ENCODE peak calls at places on chromosomes 4 and X, in eight cellular contexts. One of them, this sample, is unnamed.

GRCh38 chr4:57020467-57021101 is 41.9 kb downstream of the POLR2B start:
- DNase-seq in aorta: no peak
- DNase-seq in coronary artery: no peak
- DNase-seq in lower leg skin: no peak
- DNase-seq in anterior cingulate cortex: no peak
- DNase-seq in activated CD8-positive, alpha-beta memory T cell treated with anti-CD3 and anti-CD28 coated beads, Interleukin-2, amount 50 U/mL, for 48 hours: no peak
- DNase-seq in pancreas: no peak
- DNase-seq in effector memory CD8-positive, alpha-beta T cell: no peak
- DNase-seq in this sample: no peak

GRCh38 chr4:83067058-83067639 is 32.2 kb downstream of the COPS4 start:
- DNase-seq in pancreas: no peak
- DNase-seq in effector memory CD8-positive, alpha-beta T cell: no peak
- DNase-seq in activated CD8-positive, alpha-beta memory T cell treated with anti-CD3 and anti-CD28 coated beads, Interleukin-2, amount 50 U/mL, for 48 hours: no peak
- DNase-seq in aorta: no peak
- DNase-seq in lower leg skin: no peak
- DNase-seq in anterior cingulate cortex: no peak
- DNase-seq in coronary artery: no peak
- DNase-seq in this sample: peak

GRCh38 chr4:6228158-6229067 is 28.1 kb upstream of the JAKMIP1 start:
- DNase-seq in pancreas: no peak
- DNase-seq in lower leg skin: no peak
- DNase-seq in coronary artery: peak
- DNase-seq in anterior cingulate cortex: no peak
- DNase-seq in aorta: peak
- DNase-seq in activated CD8-positive, alpha-beta memory T cell treated with anti-CD3 and anti-CD28 coated beads, Interleukin-2, amount 50 U/mL, for 48 hours: no peak
- DNase-seq in effector memory CD8-positive, alpha-beta T cell: no peak
- DNase-seq in this sample: no peak

GRCh38 chr4:155666701-155667537 is at the start of gene GUCY1A1:
- DNase-seq in aorta: peak
- DNase-seq in coronary artery: peak
- DNase-seq in activated CD8-positive, alpha-beta memory T cell treated with anti-CD3 and anti-CD28 coated beads, Interleukin-2, amount 50 U/mL, for 48 hours: peak
- DNase-seq in effector memory CD8-positive, alpha-beta T cell: no peak
- DNase-seq in lower leg skin: no peak
- DNase-seq in pancreas: peak
- DNase-seq in anterior cingulate cortex: peak
- DNase-seq in this sample: peak

GRCh38 chrX:73214366-73215094 is at the start of gene NAP1L2:
- DNase-seq in lower leg skin: peak
- DNase-seq in effector memory CD8-positive, alpha-beta T cell: peak
- DNase-seq in anterior cingulate cortex: peak
- DNase-seq in pancreas: peak
- DNase-seq in coronary artery: peak
- DNase-seq in activated CD8-positive, alpha-beta memory T cell treated with anti-CD3 and anti-CD28 coated beads, Interleukin-2, amount 50 U/mL, for 48 hours: peak
- DNase-seq in aorta: peak
- DNase-seq in this sample: peak

GRCh38 chr4:184397516-184398163 is 76.7 kb downstream of the IRF2 start:
- DNase-seq in lower leg skin: no peak
- DNase-seq in coronary artery: peak
- DNase-seq in pancreas: no peak
- DNase-seq in effector memory CD8-positive, alpha-beta T cell: no peak
- DNase-seq in anterior cingulate cortex: peak
- DNase-seq in aorta: no peak
- DNase-seq in activated CD8-positive, alpha-beta memory T cell treated with anti-CD3 and anti-CD28 coated beads, Interleukin-2, amount 50 U/mL, for 48 hours: peak
- DNase-seq in this sample: no peak

GRCh38 chrX:31232506-31232905 is 160.7 kb upstream of the FTHL17 start:
- DNase-seq in pancreas: no peak
- DNase-seq in lower leg skin: no peak
- DNase-seq in coronary artery: no peak
- DNase-seq in effector memory CD8-positive, alpha-beta T cell: no peak
- DNase-seq in activated CD8-positive, alpha-beta memory T cell treated with anti-CD3 and anti-CD28 coated beads, Interleukin-2, amount 50 U/mL, for 48 hours: no peak
- DNase-seq in aorta: no peak
- DNase-seq in anterior cingulate cortex: no peak
- DNase-seq in this sample: no peak

GRCh38 chr4:107824367-107825071 is at the start of gene SGMS2:
- DNase-seq in pancreas: peak
- DNase-seq in effector memory CD8-positive, alpha-beta T cell: no peak
- DNase-seq in aorta: peak
- DNase-seq in lower leg skin: peak
- DNase-seq in coronary artery: peak
- DNase-seq in activated CD8-positive, alpha-beta memory T cell treated with anti-CD3 and anti-CD28 coated beads, Interleukin-2, amount 50 U/mL, for 48 hours: peak
- DNase-seq in anterior cingulate cortex: peak
- DNase-seq in this sample: peak

GRCh38 chrX:10423716-10424115 is 196.7 kb downstream of the MID1 start:
- DNase-seq in effector memory CD8-positive, alpha-beta T cell: no peak
- DNase-seq in activated CD8-positive, alpha-beta memory T cell treated with anti-CD3 and anti-CD28 coated beads, Interleukin-2, amount 50 U/mL, for 48 hours: no peak
- DNase-seq in coronary artery: no peak
- DNase-seq in lower leg skin: no peak
- DNase-seq in anterior cingulate cortex: no peak
- DNase-seq in aorta: no peak
- DNase-seq in pancreas: no peak
- DNase-seq in this sample: no peak

This sample was measured in thyroid gland.